ENCODE peak calls at places on chromosomes 11 and 22, in six cellular contexts. N, A, R, H, F and J are unnamed samples.

GRCh38 chr11:28983780-28984179 is 875.6 kb downstream of the METTL15 start:
- DNase-seq in R (no peak), A (no peak), F (no peak), H (no peak), N (no peak), J (no peak)

GRCh38 chr22:46781291-46781690 is 18.8 kb downstream of the TBC1D22A start:
- DNase-seq in A (no peak), H (no peak), N (no peak), R (peak; percentile 48), F (no peak), J (no peak)

GRCh38 chr22:35766654-35767580 is 49.2 kb downstream of the APOL5 start:
- DNase-seq in A (no peak), R (no peak), N (no peak), F (no peak), H (no peak), J (no peak)

GRCh38 chr22:41286639-41287091 is 678 bp upstream of the RANGAP1 start:
- DNase-seq in H (peak; percentile 31), A (no peak), N (no peak), R (no peak), F (no peak), J (no peak)

GRCh38 chr22:31055322-31056159 is 25.6 kb upstream of the SMTN start:
- DNase-seq in N (peak; percentile 39), F (no peak), H (no peak), R (peak; percentile 88), A (no peak), J (peak; percentile 52)

GRCh38 chr22:17508110-17508509 is 55.2 kb upstream of the SLC25A18 start:
- DNase-seq in F (no peak), N (no peak), R (no peak), H (no peak), A (no peak), J (no peak)

GRCh38 chr11:6655020-6655789 is 404 bp downstream of the DCHS1 start:
- DNase-seq in F (peak; percentile 58), N (no peak), H (no peak), R (no peak), A (peak; percentile 13), J (no peak)

GRCh38 chr11:72521672-72522071 is 87.3 kb upstream of the CLPB start:
- DNase-seq in F (no peak), A (no peak), N (no peak), R (no peak), H (no peak), J (no peak)

GRCh38 chr11:134497586-134497985 is 85.5 kb upstream of the B3GAT1 start:
- DNase-seq in H (no peak), A (no peak), R (peak; percentile 79), F (no peak), N (no peak), J (no peak)

GRCh38 chr11:88320149-88320559 is 17.4 kb downstream of the CTSC start:
- DNase-seq in N (no peak), R (no peak), A (no peak), F (no peak), H (no peak), J (no peak)

GRCh38 chr11:59849129-59849528 is 3.8 kb upstream of the CBLIF start:
- DNase-seq in F (no peak), R (no peak), N (no peak), H (no peak), A (no peak), J (no peak)

GRCh38 chr11:8250981-8251620 is 12.6 kb downstream of the LMO1 start:
- DNase-seq in A (no peak), R (peak; percentile 30), H (no peak), N (no peak), F (no peak), J (no peak)

GRCh38 chr11:32312865-32313403 is 122.4 kb downstream of the WT1 start:
- DNase-seq in A (no peak), R (no peak), H (peak; percentile 23), F (peak; percentile 67), N (peak; percentile 31), J (no peak)

GRCh38 chr11:74094393-74094792 is 76.4 kb downstream of the C2CD3 start:
- DNase-seq in F (no peak), H (no peak), N (no peak), A (no peak), R (no peak), J (no peak)

GRCh38 chr11:86524603-86525352 is 147.6 kb downstream of the ME3 start:
- DNase-seq in R (no peak), A (no peak), H (no peak), F (peak; percentile 69), N (no peak), J (no peak)

GRCh38 chr11:126333142-126333541 is 22.3 kb upstream of the ST3GAL4 start:
- DNase-seq in N (no peak), A (no peak), H (no peak), F (no peak), R (no peak), J (no peak)

GRCh38 chr11:62666259-62666926 is 1.3 kb downstream of the CSKMT start:
- DNase-seq in F (peak; percentile 37), R (peak; percentile 54), H (no peak), A (no peak), N (no peak), J (no peak)

GRCh38 chr22:49866646-49867045 is 13.0 kb downstream of the ZBED4 start:
- DNase-seq in R (no peak), A (no peak), F (no peak), N (no peak), H (no peak), J (no peak)

GRCh38 chr11:107576497-107577086 is 11.1 kb upstream of the ALKBH8 start:
- DNase-seq in N (no peak), H (peak; percentile 40), A (no peak), R (no peak), F (peak; percentile 48), J (no peak)